ENCODE peak calls at places on chromosomes 2 and 18, in four cellular contexts. One of them, this sample, is unnamed.

GRCh38 chr2:98346259-98347236 is at the start of gene CNGA3:
- DNase-seq in esophagus squamous epithelium: no peak
- DNase-seq in left lung: no peak
- DNase-seq in ascending aorta: no peak
- DNase-seq in this sample: peak; percentile 67

GRCh38 chr2:43135583-43135982 is 90.8 kb downstream of the ZFP36L2 start:
- DNase-seq in esophagus squamous epithelium: no peak
- DNase-seq in ascending aorta: no peak
- DNase-seq in left lung: no peak
- DNase-seq in this sample: peak; percentile 54

GRCh38 chr2:39666489-39667141 is 898 bp downstream of the TMEM178A start:
- DNase-seq in left lung: no peak
- DNase-seq in esophagus squamous epithelium: no peak
- DNase-seq in ascending aorta: no peak
- DNase-seq in this sample: no peak

GRCh38 chr18:24076950-24077349 is 61.9 kb upstream of the CABYR start:
- DNase-seq in ascending aorta: no peak
- DNase-seq in esophagus squamous epithelium: no peak
- DNase-seq in left lung: no peak
- DNase-seq in this sample: no peak

GRCh38 chr2:18119883-18120282 is 241.4 kb downstream of the KCNS3 start:
- DNase-seq in ascending aorta: peak; percentile 73
- DNase-seq in esophagus squamous epithelium: no peak
- DNase-seq in left lung: no peak
- DNase-seq in this sample: no peak

GRCh38 chr18:48803518-48803917 is 147.2 kb downstream of the SMAD7 start:
- DNase-seq in left lung: no peak
- DNase-seq in esophagus squamous epithelium: no peak
- DNase-seq in ascending aorta: peak; percentile 40
- DNase-seq in this sample: peak; percentile 3

GRCh38 chr2:143525536-143525935 is 396.3 kb downstream of the ARHGAP15 start:
- DNase-seq in esophagus squamous epithelium: no peak
- DNase-seq in left lung: peak; percentile 9
- DNase-seq in ascending aorta: no peak
- DNase-seq in this sample: no peak

GRCh38 chr2:74399785-74400184 is 19.7 kb upstream of the DCTN1 start:
- DNase-seq in left lung: no peak
- DNase-seq in esophagus squamous epithelium: no peak
- DNase-seq in ascending aorta: no peak
- DNase-seq in this sample: no peak

GRCh38 chr2:1283856-1284255 is 129.4 kb upstream of the TPO start:
- DNase-seq in ascending aorta: no peak
- DNase-seq in left lung: no peak
- DNase-seq in esophagus squamous epithelium: no peak
- DNase-seq in this sample: no peak

GRCh38 chr2:108927936-108928659 is 60.9 kb downstream of the EDAR start:
- DNase-seq in ascending aorta: no peak
- DNase-seq in left lung: no peak
- DNase-seq in esophagus squamous epithelium: no peak
- DNase-seq in this sample: no peak

GRCh38 chr2:215417400-215417951 is 18.4 kb downstream of the FN1 start:
- DNase-seq in left lung: no peak
- DNase-seq in esophagus squamous epithelium: no peak
- DNase-seq in ascending aorta: no peak
- DNase-seq in this sample: no peak

GRCh38 chr2:60070851-60071250 is 482.6 kb downstream of the BCL11A start:
- DNase-seq in left lung: no peak
- DNase-seq in ascending aorta: no peak
- DNase-seq in esophagus squamous epithelium: no peak
- DNase-seq in this sample: no peak

GRCh38 chr2:235106874-235107639 is 155.2 kb downstream of the SH3BP4 start:
- DNase-seq in esophagus squamous epithelium: no peak
- DNase-seq in ascending aorta: peak; percentile 79
- DNase-seq in left lung: no peak
- DNase-seq in this sample: no peak

GRCh38 chr2:95138702-95139101 is 17.1 kb upstream of the MRPS5 start:
- DNase-seq in esophagus squamous epithelium: no peak
- DNase-seq in ascending aorta: no peak
- DNase-seq in left lung: no peak
- DNase-seq in this sample: no peak

GRCh38 chr2:33307659-33308311 is 168.7 kb upstream of the RASGRP3 start:
- DNase-seq in left lung: no peak
- DNase-seq in ascending aorta: no peak
- DNase-seq in esophagus squamous epithelium: no peak
- DNase-seq in this sample: no peak

GRCh38 chr2:28568533-28568932 is 72.7 kb downstream of the PLB1 start:
- DNase-seq in left lung: no peak
- DNase-seq in esophagus squamous epithelium: no peak
- DNase-seq in ascending aorta: no peak
- DNase-seq in this sample: no peak

GRCh38 chr2:223854741-223855140 is 17.4 kb upstream of the AP1S3 start:
- DNase-seq in esophagus squamous epithelium: no peak
- DNase-seq in left lung: no peak
- DNase-seq in ascending aorta: no peak
- DNase-seq in this sample: no peak

GRCh38 chr18:56168049-56168781 is 470.2 kb downstream of the TXNL1 start:
- DNase-seq in esophagus squamous epithelium: no peak
- DNase-seq in left lung: no peak
- DNase-seq in ascending aorta: no peak
- DNase-seq in this sample: no peak

GRCh38 chr2:86672027-86672545 is 48.0 kb upstream of the RMND5A start:
- DNase-seq in ascending aorta: no peak
- DNase-seq in left lung: no peak
- DNase-seq in esophagus squamous epithelium: no peak
- DNase-seq in this sample: no peak

GRCh38 chr2:28751956-28752607 is 452 bp downstream of the PPP1CB start:
- DNase-seq in ascending aorta: no peak
- DNase-seq in left lung: no peak
- DNase-seq in esophagus squamous epithelium: peak; percentile 86
- DNase-seq in this sample: no peak

GRCh38 chr2:27016801-27017325 is 15.9 kb upstream of the TMEM214 start:
- DNase-seq in esophagus squamous epithelium: no peak
- DNase-seq in left lung: no peak
- DNase-seq in ascending aorta: peak; percentile 65
- DNase-seq in this sample: no peak

GRCh38 chr18:58819051-58819450 is 45.6 kb upstream of the ZNF532 start:
- DNase-seq in esophagus squamous epithelium: no peak
- DNase-seq in left lung: no peak
- DNase-seq in ascending aorta: no peak
- DNase-seq in this sample: no peak

GRCh38 chr2:12106440-12107080 is 360.1 kb downstream of the LPIN1 start:
- DNase-seq in ascending aorta: peak; percentile 64
- DNase-seq in esophagus squamous epithelium: no peak
- DNase-seq in left lung: no peak
- DNase-seq in this sample: no peak

GRCh38 chr2:173296235-173296634 is 58.4 kb upstream of the CDCA7 start:
- DNase-seq in left lung: no peak
- DNase-seq in esophagus squamous epithelium: no peak
- DNase-seq in ascending aorta: no peak
- DNase-seq in this sample: no peak
- H3K9me3 ChIP-seq in left lung: peaks cover 70% of the 10 kb centered on the region
- H3K9me3 ChIP-seq in esophagus squamous epithelium: peaks cover 44% of the 10 kb centered on the region
- H3K9me3 ChIP-seq in ascending aorta: peaks cover 4% of the 10 kb centered on the region
- H3K9me3 ChIP-seq in this sample: peaks cover 12% of the 10 kb centered on the region

DNA sequence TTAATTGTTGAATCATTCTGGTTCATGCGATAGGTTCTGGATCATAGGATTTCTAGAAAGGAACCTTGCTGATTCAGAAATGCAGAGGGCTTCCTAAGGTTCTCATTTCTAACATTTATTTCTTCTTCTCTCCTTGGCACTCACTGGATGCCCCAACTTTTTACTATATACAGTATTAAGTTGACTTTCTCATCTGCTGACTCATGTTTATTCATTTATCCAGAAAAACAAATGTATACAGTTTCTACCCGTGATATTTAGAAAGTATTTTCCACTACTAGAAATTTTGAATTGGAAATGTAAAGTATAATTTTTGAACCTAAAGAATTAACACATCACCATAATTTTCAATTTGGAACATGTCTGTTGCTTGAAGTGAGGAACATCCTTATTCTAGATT is 32.2 kb upstream of the OTX1 start:
- DNase-seq in left lung: no peak
- DNase-seq in ascending aorta: no peak
- DNase-seq in esophagus squamous epithelium: no peak
- DNase-seq in this sample: no peak
- H3K27ac ChIP-seq in left lung: no peak overlapping the region
- H3K27ac ChIP-seq in ascending aorta: no peak overlapping the region
- H3K27ac ChIP-seq in esophagus squamous epithelium: no peak overlapping the region
- H3K27ac ChIP-seq in this sample: no peak overlapping the region

GRCh38 chr18:45519881-45520280 is 95.4 kb upstream of the SLC14A2 start:
- DNase-seq in esophagus squamous epithelium: no peak
- DNase-seq in ascending aorta: no peak
- DNase-seq in left lung: no peak
- DNase-seq in this sample: no peak
- H3K4me1 ChIP-seq in esophagus squamous epithelium: peaks cover 20% of the 10 kb centered on the region
- H3K4me1 ChIP-seq in ascending aorta: peaks cover 15% of the 10 kb centered on the region
- H3K4me1 ChIP-seq in left lung: peaks cover 3% of the 10 kb centered on the region
- H3K4me1 ChIP-seq in this sample: peaks cover 9% of the 10 kb centered on the region

DNA sequence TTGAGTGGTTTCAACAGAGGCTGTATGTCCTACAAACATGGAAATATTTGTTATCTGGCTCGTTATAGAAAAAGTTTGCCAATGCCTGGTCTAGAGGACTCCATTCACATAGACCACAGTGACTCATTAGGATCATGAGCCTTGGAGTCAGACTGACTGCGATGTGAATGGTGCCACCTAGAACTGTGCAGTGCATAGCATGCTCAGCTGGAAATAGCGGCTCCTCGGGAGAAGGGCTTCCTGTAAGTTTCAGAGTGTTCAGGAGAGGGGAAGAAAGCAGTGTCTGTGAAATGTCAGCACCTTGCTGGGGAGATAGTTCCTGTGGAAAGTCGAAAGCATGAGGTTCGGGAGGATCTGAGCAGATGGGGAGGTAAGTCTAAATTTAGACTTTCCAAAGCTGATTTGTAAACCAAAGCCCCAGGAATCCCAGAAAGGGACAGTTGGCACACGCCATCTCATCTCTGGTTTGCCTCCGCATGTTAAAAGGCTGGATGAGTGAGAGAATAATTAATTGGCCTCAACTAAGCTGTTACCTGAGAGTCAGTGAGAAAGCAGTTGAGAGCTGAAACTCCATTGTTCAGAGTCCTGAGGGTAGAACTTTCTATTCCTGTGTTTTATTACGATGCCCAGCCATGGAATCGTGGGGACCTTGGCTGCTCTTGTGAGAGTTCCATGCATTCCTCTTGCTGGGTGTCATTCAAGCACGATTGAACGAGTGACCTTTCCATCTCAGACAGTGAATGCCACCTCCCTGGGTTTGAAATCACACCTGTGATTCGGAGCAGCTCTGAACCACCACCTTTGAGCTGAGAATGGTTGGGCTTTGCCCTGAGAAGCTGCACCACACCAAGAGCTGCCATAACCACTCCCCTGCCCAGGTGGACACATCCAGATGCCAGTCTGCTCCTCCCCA is 99.5 kb downstream of the MAPK4 start:
- DNase-seq in left lung: no peak
- DNase-seq in esophagus squamous epithelium: no peak
- DNase-seq in ascending aorta: no peak
- DNase-seq in this sample: no peak
- H3K9me3 ChIP-seq in left lung: peaks cover 6% of the 10 kb centered on the region
- H3K9me3 ChIP-seq in esophagus squamous epithelium: peaks cover 9% of the 10 kb centered on the region
- H3K9me3 ChIP-seq in ascending aorta: no peaks in the 10 kb centered on the region
- H3K9me3 ChIP-seq in this sample: no peaks in the 10 kb centered on the region

GRCh38 chr2:234029150-234029733 is 21.3 kb upstream of the SPP2 start:
- DNase-seq in esophagus squamous epithelium: no peak
- DNase-seq in ascending aorta: no peak
- DNase-seq in left lung: no peak
- DNase-seq in this sample: no peak

GRCh38 chr2:234025475-234025874 is 25.0 kb upstream of the SPP2 start:
- DNase-seq in ascending aorta: no peak
- DNase-seq in left lung: no peak
- DNase-seq in esophagus squamous epithelium: no peak
- DNase-seq in this sample: no peak

GRCh38 chr2:234026111-234026510 is 24.4 kb upstream of the SPP2 start:
- DNase-seq in esophagus squamous epithelium: no peak
- DNase-seq in ascending aorta: no peak
- DNase-seq in left lung: no peak
- DNase-seq in this sample: no peak

GRCh38 chr2:234027646-234028045 is 22.9 kb upstream of the SPP2 start:
- DNase-seq in esophagus squamous epithelium: no peak
- DNase-seq in ascending aorta: no peak
- DNase-seq in left lung: no peak
- DNase-seq in this sample: no peak

DNA sequence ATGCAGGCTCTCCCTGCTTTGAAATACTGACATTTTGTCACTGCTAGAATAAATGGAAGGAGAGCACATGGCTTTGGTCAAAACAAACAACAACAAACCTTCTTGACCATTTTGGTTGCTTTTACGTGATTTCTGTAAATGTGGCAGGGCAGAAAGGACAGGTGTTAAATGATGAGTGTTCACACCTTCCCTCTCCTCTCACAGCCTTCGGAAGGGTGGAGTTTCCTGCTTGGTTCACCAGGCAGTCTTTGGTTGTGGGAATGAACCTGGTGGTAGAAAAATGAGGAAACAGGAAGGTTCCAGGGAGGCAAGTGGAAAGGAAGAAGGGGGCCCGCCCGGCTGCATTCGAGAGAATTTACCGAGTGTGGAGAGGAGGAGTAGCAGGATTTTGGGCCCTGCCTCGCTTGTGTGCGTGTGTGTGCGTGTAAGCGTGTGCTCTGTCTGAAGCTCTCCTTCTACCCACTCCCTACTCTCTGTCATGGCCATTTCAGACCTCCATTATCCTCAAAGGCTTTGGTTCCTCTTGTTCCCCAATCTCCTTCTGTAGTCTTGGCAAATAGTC is 23.7 kb upstream of the SPP2 start:
- DNase-seq in ascending aorta: no peak
- DNase-seq in left lung: peak; percentile 52
- DNase-seq in esophagus squamous epithelium: no peak
- DNase-seq in this sample: no peak
- H3K27ac ChIP-seq in ascending aorta: no peak overlapping the region
- H3K27ac ChIP-seq in left lung: no peak overlapping the region
- H3K27ac ChIP-seq in esophagus squamous epithelium: no peak overlapping the region
- H3K27ac ChIP-seq in this sample: no peak overlapping the region

DNA sequence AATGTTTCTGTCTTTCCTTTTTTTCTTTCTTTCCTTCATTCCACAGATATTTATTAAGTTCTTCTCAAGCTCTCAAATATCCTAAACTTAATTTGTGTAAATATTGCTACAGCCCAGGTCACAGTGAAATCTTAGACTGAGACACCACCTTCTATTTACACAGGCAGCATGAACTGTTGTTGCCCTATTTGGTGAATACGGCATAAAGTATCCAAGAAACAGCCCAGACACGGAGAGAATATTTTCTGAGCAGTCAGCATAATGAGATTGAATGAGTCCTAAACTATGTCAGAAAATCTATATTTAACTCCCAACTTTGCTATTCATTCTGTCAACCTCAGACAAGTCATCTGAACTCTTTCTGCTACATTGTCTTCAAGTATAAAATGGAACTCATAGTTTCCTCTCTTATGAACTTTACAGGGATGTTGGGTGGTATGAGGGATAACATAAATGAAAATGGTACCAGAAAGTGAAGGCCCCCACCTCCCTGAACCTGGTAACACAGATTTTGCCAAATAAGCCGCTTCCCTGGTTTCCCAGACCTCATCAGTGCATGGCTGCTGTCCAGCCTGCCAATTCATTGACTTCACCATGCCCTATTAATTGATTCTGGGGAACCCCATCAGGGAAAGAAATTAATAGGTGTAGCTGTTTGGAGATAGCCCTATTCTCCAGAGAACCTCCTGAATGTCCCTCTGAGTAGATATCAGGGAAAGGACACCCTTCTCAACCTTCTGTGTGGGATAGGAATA is 235.9 kb downstream of the SETBP1 start:
- DNase-seq in esophagus squamous epithelium: no peak
- DNase-seq in ascending aorta: no peak
- DNase-seq in left lung: no peak
- DNase-seq in this sample: no peak
- H3K4me1 ChIP-seq in esophagus squamous epithelium: peaks cover 35% of the 10 kb centered on the region
- H3K4me1 ChIP-seq in ascending aorta: peaks cover 13% of the 10 kb centered on the region
- H3K4me1 ChIP-seq in left lung: peaks cover 7% of the 10 kb centered on the region
- H3K4me1 ChIP-seq in this sample: peaks cover 15% of the 10 kb centered on the region